ENCODE peak calls at places on chromosomes 11 and 22, in eight cellular contexts. P, V, M, N, A, Z, Q and C are unnamed samples.

GRCh38 chr11:118305726-118306125 is 1.2 kb downstream of the CD3E start:
- DNase-seq in A (no peak), Z (no peak), N (no peak), M (peak), V (no peak), P (no peak), Q (no peak), C (no peak)

GRCh38 chr11:34565417-34566208 is 52.0 kb upstream of the ELF5 start:
- DNase-seq in N (no peak), V (no peak), Q (no peak), Z (peak), P (no peak), M (no peak), A (no peak), C (peak)

GRCh38 chr22:46129390-46130041 is 20.8 kb upstream of the PPARA start:
- DNase-seq in Z (peak), M (peak), Q (no peak), V (peak), A (peak), N (peak), P (no peak), C (no peak)

GRCh38 chr11:90219438-90219837 is 3.4 kb downstream of the CHORDC1 start:
- DNase-seq in N (no peak), P (no peak), A (no peak), Q (no peak), Z (no peak), V (no peak), M (no peak), C (no peak)

GRCh38 chr11:35605691-35606090 is 12.6 kb upstream of the FJX1 start:
- DNase-seq in V (no peak), N (no peak), Q (peak), A (no peak), M (no peak), P (no peak), Z (no peak), C (no peak)

GRCh38 chr11:1858576-1858975 is 5.7 kb downstream of the LSP1 start:
- DNase-seq in P (no peak), M (no peak), A (no peak), Z (no peak), N (peak), V (no peak), Q (no peak), C (no peak)

GRCh38 chr11:33737362-33737821 is 1.2 kb upstream of the CD59 start:
- DNase-seq in A (no peak), Q (no peak), M (no peak), N (no peak), Z (no peak), P (no peak), V (no peak), C (peak)

GRCh38 chr11:131999084-131999483 is 628.7 kb downstream of the NTM start:
- DNase-seq in M (no peak), Q (no peak), Z (no peak), P (no peak), N (no peak), A (no peak), V (no peak), C (no peak)

GRCh38 chr11:122159173-122159701 is 43.2 kb upstream of the BLID start:
- DNase-seq in A (no peak), M (no peak), Z (peak), P (no peak), Q (peak), N (no peak), V (no peak), C (peak)

GRCh38 chr11:128201006-128201405 is 386.4 kb downstream of the ETS1 start:
- DNase-seq in Q (no peak), P (no peak), M (no peak), N (no peak), A (no peak), Z (no peak), V (no peak), C (no peak)

GRCh38 chr11:5553347-5553746 is 5.0 kb upstream of the OR52H1 start:
- DNase-seq in Z (no peak), Q (no peak), N (no peak), M (no peak), P (no peak), V (no peak), A (no peak), C (no peak)

GRCh38 chr22:36379593-36380361 is 8.0 kb downstream of the MYH9 start:
- DNase-seq in P (no peak), M (peak), Z (peak), A (no peak), N (peak), Q (no peak), V (no peak), C (no peak)

GRCh38 chr22:19748991-19749665 is 11.4 kb upstream of the TBX1 start:
- DNase-seq in M (no peak), N (no peak), Q (no peak), P (no peak), V (no peak), A (no peak), Z (no peak), C (no peak)
- TF ChIP-seq POLR2A in M (no peak), N (no peak), Q (no peak), P (no peak), V (no peak), A (no peak), Z (no peak), C (no peak)

GRCh38 chr11:12897390-12897789 is 111.7 kb upstream of the RASSF10 start:
- DNase-seq in M (no peak), Z (no peak), Q (no peak), A (no peak), P (no peak), N (no peak), V (no peak), C (no peak)

GRCh38 chr11:12890476-12890875 is 118.6 kb upstream of the RASSF10 start:
- DNase-seq in A (no peak), V (no peak), N (no peak), P (no peak), Q (no peak), Z (no peak), M (no peak), C (no peak)

GRCh38 chr11:12889243-12889642 is 119.9 kb upstream of the RASSF10 start:
- DNase-seq in V (no peak), Z (peak), M (no peak), P (no peak), A (no peak), Q (peak), N (no peak), C (no peak)

GRCh38 chr11:12897867-12898266 is 111.2 kb upstream of the RASSF10 start:
- DNase-seq in A (peak), V (peak), M (peak), Z (no peak), P (no peak), N (no peak), Q (no peak), C (no peak)

DNA sequence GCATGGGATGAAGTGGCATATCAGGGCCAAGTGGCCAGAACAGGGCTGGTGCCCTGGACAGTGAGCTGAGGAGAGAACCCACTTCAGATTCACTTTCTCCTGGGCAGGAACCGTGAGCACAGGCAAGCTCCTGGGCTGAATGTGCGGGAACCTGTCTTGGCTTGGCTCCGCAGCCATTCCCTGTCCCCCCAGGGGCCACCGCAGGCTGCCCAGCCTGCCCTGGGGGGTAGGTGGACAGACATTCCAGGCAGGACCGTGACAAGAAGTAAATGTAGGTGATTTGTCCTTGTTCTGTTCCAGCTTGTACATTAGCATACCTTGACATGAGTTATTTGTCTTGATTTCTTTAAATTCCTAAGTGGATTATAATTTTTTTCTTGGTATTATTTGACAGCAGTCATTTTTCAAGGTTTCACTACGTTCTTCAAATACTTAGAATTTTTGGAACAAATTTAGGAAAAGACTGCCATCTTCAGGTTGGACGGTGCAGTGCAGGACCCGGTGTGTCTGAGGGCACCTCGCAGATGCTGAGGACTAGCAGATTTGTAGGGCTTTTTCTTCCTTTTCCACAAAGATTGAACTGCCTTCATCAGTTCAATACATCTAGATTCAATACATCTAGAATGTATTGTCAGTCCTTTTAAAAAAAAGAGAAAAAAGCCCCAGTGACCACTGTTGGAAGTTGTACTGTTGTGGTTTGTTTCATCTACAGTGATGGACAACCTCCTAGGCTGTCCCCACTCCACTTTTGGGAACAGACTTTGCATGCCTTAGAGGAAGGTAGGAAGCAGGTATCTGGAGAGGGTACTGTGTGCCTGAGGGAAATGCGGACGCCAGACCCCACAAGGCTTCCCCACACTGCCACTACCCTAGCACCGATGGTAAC is 115.1 kb upstream of the RASSF10 start:
- DNase-seq in M (peak), N (no peak), Z (peak), Q (peak), V (peak), P (peak), A (peak), C (peak)
- TF ChIP-seq POLR2A in M (no peak), N (no peak), Z (no peak), Q (no peak), V (no peak), P (no peak), A (no peak), C (no peak)

GRCh38 chr11:9625728-9626127 is 38.1 kb upstream of the SWAP70 start:
- DNase-seq in N (no peak), P (no peak), Z (no peak), M (no peak), A (no peak), Q (no peak), V (no peak), C (peak)

GRCh38 chr11:9625158-9625557 is 38.7 kb upstream of the SWAP70 start:
- DNase-seq in A (no peak), M (no peak), P (no peak), Z (no peak), N (no peak), Q (peak), V (no peak), C (peak)

GRCh38 chr11:9633674-9634073 is 30.2 kb upstream of the SWAP70 start:
- DNase-seq in N (no peak), P (no peak), Q (no peak), V (no peak), A (no peak), Z (peak), M (no peak), C (no peak)

GRCh38 chr11:9626778-9627394 is 37.0 kb upstream of the SWAP70 start:
- DNase-seq in A (no peak), V (no peak), Z (no peak), Q (no peak), M (no peak), P (no peak), N (no peak), C (peak)

DNA sequence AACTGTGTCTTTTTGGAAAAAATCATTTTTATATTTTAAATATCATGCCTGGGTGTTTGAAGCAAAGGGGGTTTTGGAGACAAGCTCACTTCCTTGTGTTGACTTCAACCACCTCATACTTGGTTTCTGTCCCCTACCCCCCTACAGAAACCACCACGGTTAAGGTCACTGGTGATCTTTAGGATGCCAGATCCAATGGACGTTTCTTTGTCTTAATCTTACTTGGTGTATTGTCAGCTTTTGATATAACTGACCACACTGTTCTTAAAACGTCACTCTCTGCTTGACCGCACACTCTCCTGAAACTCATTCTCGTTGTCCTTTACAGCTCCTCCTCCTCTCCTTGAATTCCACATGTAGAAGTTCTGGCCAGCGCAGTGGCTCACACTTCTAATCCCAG is 34.8 kb upstream of the SWAP70 start:
- DNase-seq in P (no peak), V (no peak), Z (no peak), Q (no peak), A (no peak), M (no peak), N (no peak), C (no peak)
- TF ChIP-seq POLR2A in P (no peak), V (no peak), Z (no peak), Q (no peak), A (no peak), M (no peak), N (no peak), C (no peak)

GRCh38 chr11:58524232-58525036 is 16.5 kb upstream of the OR5B21 start:
- DNase-seq in N (no peak), Z (peak), M (peak), Q (peak), P (peak), V (peak), A (peak), C (peak)
- TF ChIP-seq POLR2A in N (no peak), Z (no peak), M (no peak), Q (no peak), P (no peak), V (no peak), A (no peak), C (no peak)

DNA sequence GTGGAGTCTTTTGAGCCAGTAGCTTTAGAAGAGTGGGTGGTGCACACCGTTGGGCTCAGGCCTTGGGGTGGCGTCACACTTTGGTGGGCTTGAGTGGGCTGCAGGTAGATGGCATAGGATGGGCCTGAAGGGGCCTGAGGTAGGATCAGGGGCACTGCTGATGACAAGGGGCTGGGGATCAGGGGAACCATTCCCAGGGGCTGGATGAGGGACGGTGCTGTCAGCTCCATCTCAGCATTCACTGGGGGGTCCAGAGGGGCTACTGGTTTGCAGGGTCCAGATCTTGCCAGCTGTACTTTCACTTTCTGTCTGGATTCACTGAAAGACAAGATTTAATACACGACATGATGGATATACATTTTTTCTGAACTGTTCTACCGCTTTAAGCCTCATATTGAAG is 11.1 kb downstream of the E2F8 start:
- DNase-seq in Z (no peak), N (no peak), A (no peak), V (no peak), P (no peak), Q (no peak), M (no peak), C (no peak)
- TF ChIP-seq POLR2A in Z (no peak), N (no peak), A (no peak), V (no peak), P (no peak), Q (no peak), M (no peak), C (no peak)

GRCh38 chr22:41524283-41524682 is 20.0 kb downstream of the POLR3H start:
- DNase-seq in P (peak), V (peak), M (peak), Q (peak), Z (no peak), A (peak), N (no peak), C (peak)

GRCh38 chr22:41523464-41524221 is 20.6 kb downstream of the POLR3H start:
- DNase-seq in N (peak), M (peak), A (no peak), V (no peak), P (peak), Z (no peak), Q (no peak), C (no peak)

GRCh38 chr22:41525450-41526225 is 18.6 kb downstream of the POLR3H start:
- DNase-seq in M (no peak), Z (no peak), P (no peak), A (no peak), Q (no peak), N (no peak), V (no peak), C (no peak)

GRCh38 chr22:41526226-41526531 is 18.1 kb downstream of the POLR3H start:
- DNase-seq in Z (no peak), P (no peak), N (no peak), M (no peak), V (no peak), A (no peak), Q (no peak), C (no peak)

DNA sequence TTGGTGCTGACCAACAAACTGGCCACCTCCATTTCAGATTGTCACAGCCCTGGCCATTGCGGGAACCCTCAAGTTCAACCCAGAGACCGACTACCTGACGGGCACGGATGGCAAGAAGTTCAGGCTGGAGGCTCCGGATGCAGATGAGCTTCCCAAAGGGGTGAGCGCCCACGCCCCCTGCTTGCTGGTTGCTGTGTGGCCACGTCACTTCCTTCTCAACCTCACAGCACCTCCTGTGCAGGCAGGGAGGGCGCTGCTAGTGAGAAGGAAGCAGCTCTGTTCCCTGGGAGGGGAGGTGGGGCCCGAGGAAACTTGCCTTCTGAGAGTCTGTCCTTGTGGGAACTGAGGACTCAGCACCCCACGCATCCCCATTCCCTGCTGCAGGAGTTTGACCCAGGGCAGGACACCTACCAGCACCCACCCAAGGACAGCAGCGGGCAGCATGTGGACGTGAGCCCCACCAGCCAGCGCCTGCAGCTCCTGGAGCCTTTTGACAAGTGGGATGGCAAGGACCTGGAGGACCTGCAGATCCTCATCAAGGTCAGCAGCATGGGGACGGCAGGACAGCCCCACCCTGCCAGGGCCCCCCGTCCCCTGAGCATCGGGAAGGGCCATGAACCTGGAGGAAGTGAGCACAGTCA is 19.3 kb downstream of the POLR3H start:
- DNase-seq in Q (no peak), Z (peak), A (no peak), M (peak), V (peak), P (peak), N (peak), C (no peak)
- TF ChIP-seq POLR2A in Q (no peak), Z (no peak), A (no peak), M (no peak), V (no peak), P (no peak), N (no peak), C (no peak)

DNA sequence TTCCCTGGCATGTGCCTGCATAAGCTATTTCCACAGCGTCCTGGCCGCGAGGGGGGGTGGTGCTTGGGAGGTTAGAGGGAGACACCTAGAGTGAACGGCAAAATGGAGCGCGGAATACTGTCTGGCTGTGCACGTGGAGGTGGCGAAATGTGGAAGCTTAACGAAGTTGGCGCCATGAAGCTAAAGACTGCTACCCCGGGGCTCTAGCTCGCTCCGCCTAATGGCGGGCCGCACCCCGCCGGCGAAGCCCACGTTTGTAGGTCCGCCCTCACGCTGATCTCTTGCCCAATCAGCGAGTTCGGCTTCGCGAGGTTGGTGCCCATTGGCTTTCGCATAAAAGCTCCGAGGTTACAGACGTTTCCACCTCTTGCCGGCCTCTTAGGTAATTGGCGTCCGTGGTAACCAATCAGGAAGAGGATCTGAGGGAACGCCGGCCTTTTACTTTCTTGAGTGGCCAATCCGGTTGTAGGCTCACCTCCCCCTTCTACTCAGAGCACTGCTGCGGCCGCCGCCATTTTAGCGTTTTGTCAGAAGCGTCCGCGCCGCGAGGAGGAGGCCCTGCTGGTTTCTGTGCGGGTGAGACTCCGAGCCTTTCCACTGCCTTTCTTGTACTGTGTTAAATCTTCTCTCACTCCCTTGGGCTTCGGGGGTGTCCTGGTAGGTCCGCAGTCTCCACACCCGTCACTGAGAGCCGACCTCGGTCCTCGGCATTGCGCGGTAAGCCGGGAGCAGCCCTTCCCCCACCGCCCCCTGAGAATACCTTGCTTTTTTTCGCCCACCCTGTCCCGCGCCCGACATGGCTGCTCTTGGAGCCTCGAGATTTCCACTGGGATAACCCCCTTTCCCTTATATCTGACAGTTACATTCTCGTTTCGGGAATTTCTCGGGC is at the start of gene RBM4:
- DNase-seq in A (peak), P (peak), N (peak), Z (peak), Q (peak), M (peak), V (peak), C (peak)
- TF ChIP-seq POLR2A in A (peak), P (no peak), N (peak), Z (peak), Q (peak), M (peak), V (peak), C (peak)

DNA sequence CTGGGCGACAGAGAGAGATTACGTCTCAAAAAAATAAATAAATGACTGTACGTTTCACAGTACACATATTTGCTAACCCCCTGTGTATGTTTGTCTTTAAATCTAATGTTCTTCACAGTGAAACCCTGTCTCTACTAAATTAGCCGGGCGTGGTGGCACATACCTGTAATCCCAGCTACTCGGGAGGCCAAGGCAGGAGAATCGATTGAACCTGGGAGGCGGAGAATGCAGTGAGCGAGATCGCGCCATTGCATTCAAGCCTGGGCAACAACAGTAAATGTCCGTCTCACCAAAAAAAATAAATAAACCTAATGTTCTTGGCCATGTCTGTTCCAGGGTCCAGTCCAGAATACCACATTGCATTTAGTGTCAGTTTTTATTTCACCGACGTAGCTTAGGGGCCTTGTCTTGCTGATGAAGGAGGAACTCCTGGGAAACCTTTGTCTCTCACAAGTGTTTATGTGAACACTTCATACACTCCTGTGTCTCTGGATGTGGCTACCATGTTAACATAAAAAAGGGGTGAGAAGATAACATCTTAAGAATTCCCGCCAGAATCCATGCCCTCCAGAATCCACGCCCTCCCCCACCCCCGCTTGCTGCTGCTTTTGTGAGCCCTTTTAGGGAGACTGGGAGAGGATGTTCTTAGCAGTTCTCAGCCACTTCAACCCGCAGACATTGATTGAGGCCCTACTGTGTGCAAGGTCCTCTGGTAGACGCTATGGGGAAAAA is 5.0 kb upstream of the SERHL2 start:
- DNase-seq in Q (no peak), V (no peak), P (no peak), Z (no peak), M (no peak), A (no peak), N (no peak), C (no peak)
- TF ChIP-seq POLR2A in Q (no peak), V (no peak), P (no peak), Z (no peak), M (no peak), A (no peak), N (no peak), C (no peak)

GRCh38 chr11:73072935-73073481 is 69.1 kb downstream of the FCHSD2 start:
- DNase-seq in V (no peak), P (no peak), N (no peak), A (no peak), Z (peak), M (no peak), Q (no peak), C (peak)
- TF ChIP-seq POLR2A in V (no peak), P (no peak), N (no peak), A (no peak), Z (no peak), M (no peak), Q (no peak), C (peak)